ENCODE peak calls at places on chromosomes 11 and 22, in seven cellular contexts. W is AG08395, X is left ventricle myocardium inferior, R is hypothalamus, C is SJSA1, D is NCI-H2171, M is IMR-90. P is an unnamed sample.

GRCh38 chr11:27370374-27370773 is 7.4 kb upstream of the CCDC34 start:
- DNase-seq in X (no peak), R (no peak), C (no peak), D (no peak), M (peak), W (no peak), P (peak)

GRCh38 chr11:100445231-100445735 is 241.8 kb upstream of the ARHGAP42 start:
- DNase-seq in M (no peak), X (no peak), D (no peak), C (no peak), W (no peak), R (no peak), P (peak)

GRCh38 chr11:103202048-103202651 is 92.9 kb downstream of the DYNC2H1 start:
- DNase-seq in D (no peak), C (peak), W (peak), M (peak), R (no peak), X (no peak), P (peak)

GRCh38 chr11:32435511-32435946 is at the start of gene WT1:
- DNase-seq in X (peak), D (peak), W (no peak), C (no peak), M (no peak), R (no peak), P (no peak)

GRCh38 chr11:48107188-48107704 is 109.4 kb upstream of the OR4B1 start:
- DNase-seq in D (no peak), R (no peak), X (no peak), M (peak), W (peak), C (peak), P (no peak)

GRCh38 chr22:25070870-25071465 is 118.5 kb downstream of the KIAA1671 start:
- DNase-seq in C (no peak), D (no peak), R (no peak), W (no peak), M (no peak), X (no peak), P (no peak)

GRCh38 chr11:69489031-69489745 is 7.7 kb downstream of the LINC01488 start:
- DNase-seq in X (peak), R (no peak), D (no peak), M (no peak), C (no peak), W (peak), P (no peak)

GRCh38 chr22:38756631-38757463 is 1.0 kb upstream of the SUN2 start:
- DNase-seq in W (no peak), C (no peak), R (no peak), X (no peak), M (no peak), D (no peak), P (no peak)

GRCh38 chr11:15006139-15006759 is 34.1 kb upstream of the CALCA start:
- DNase-seq in D (no peak), X (no peak), M (peak), C (peak), W (peak), R (no peak), P (peak)

GRCh38 chr22:38273135-38273761 is 438 bp upstream of the TMEM184B start:
- DNase-seq in D (no peak), C (peak), M (no peak), W (no peak), X (no peak), R (no peak), P (no peak)

GRCh38 chr22:27630754-27631153 is 170.8 kb downstream of the MN1 start:
- DNase-seq in W (no peak), R (no peak), M (no peak), D (no peak), C (no peak), X (no peak), P (no peak)

GRCh38 chr11:134861490-134862107 is 449.6 kb upstream of the B3GAT1 start:
- DNase-seq in C (no peak), W (no peak), R (no peak), D (no peak), X (no peak), M (no peak), P (no peak)

GRCh38 chr22:49643466-49643865 is 184.2 kb downstream of the BRD1 start:
- DNase-seq in W (no peak), C (no peak), D (no peak), M (no peak), X (no peak), R (no peak), P (no peak)

GRCh38 chr11:96061094-96061493 is 137.2 kb upstream of the MTMR2 start:
- DNase-seq in W (no peak), R (no peak), D (no peak), X (no peak), C (no peak), M (no peak), P (no peak)

GRCh38 chr22:24410110-24410856 is 17.1 kb upstream of the ADORA2A start:
- DNase-seq in D (no peak), X (no peak), W (peak), M (peak), C (no peak), R (no peak), P (no peak)

GRCh38 chr11:68090706-68091105 is 30.5 kb downstream of the CHKA start:
- DNase-seq in W (no peak), X (no peak), C (no peak), M (peak), D (no peak), R (peak), P (peak)

GRCh38 chr22:50544746-50545253 is 899 bp upstream of the KLHDC7B start:
- DNase-seq in X (no peak), R (no peak), D (peak), M (no peak), C (no peak), W (no peak), P (no peak)

GRCh38 chr11:1458340-1459218 is 28.0 kb downstream of the MOB2 start:
- DNase-seq in D (peak), C (no peak), X (peak), W (no peak), M (peak), R (peak), P (no peak)

GRCh38 chr11:120331301-120331966 is 4.8 kb upstream of the ARHGEF12 start:
- DNase-seq in X (peak), W (peak), M (peak), C (peak), D (no peak), R (no peak), P (no peak)

GRCh38 chr11:2794947-2795346 is 90.6 kb downstream of the CDKN1C start:
- DNase-seq in M (no peak), W (no peak), D (no peak), C (no peak), X (no peak), R (no peak), P (no peak)

GRCh38 chr11:114166897-114167323 is 107.4 kb downstream of the ZBTB16 start:
- DNase-seq in X (no peak), R (no peak), W (peak), D (peak), M (peak), C (peak), P (peak)

GRCh38 chr22:41699264-41700104 is at the start of gene MEI1:
- DNase-seq in C (no peak), R (peak), D (no peak), M (peak), X (peak), W (peak), P (no peak)

P was measured in NCI-H2081.